ENCODE peak calls at places on chromosomes 16 and 17, in seven cellular contexts. One of them, this sample, is unnamed.

GRCh38 chr16:89018605-89019158 is 41.7 kb upstream of the CBFA2T3 start:
- DNase-seq in AG04449: no peak
- DNase-seq in fibroblast of lung: no peak
- DNase-seq in vagina: no peak
- DNase-seq in tibial nerve: no peak
- DNase-seq in AG09309: no peak
- DNase-seq in uterus: no peak
- DNase-seq in this sample: no peak

GRCh38 chr17:29954405-29954804 is 13.0 kb downstream of the EFCAB5 start:
- DNase-seq in AG04449: no peak
- DNase-seq in fibroblast of lung: no peak
- DNase-seq in vagina: no peak
- DNase-seq in tibial nerve: no peak
- DNase-seq in AG09309: no peak
- DNase-seq in uterus: no peak
- DNase-seq in this sample: no peak

GRCh38 chr16:70706948-70707465 is 21.2 kb upstream of the MTSS2 start:
- DNase-seq in AG04449: no peak
- DNase-seq in fibroblast of lung: peak
- DNase-seq in vagina: no peak
- DNase-seq in tibial nerve: no peak
- DNase-seq in AG09309: peak
- DNase-seq in uterus: peak
- DNase-seq in this sample: peak

GRCh38 chr17:16573466-16573865 is 4.5 kb upstream of the ZNF287 start:
- DNase-seq in AG04449: no peak
- DNase-seq in fibroblast of lung: no peak
- DNase-seq in vagina: no peak
- DNase-seq in tibial nerve: no peak
- DNase-seq in AG09309: no peak
- DNase-seq in uterus: no peak
- DNase-seq in this sample: no peak

GRCh38 chr17:32504166-32504990 is 17.6 kb downstream of the CDK5R1 start:
- DNase-seq in AG04449: peak
- DNase-seq in fibroblast of lung: no peak
- DNase-seq in vagina: no peak
- DNase-seq in tibial nerve: no peak
- DNase-seq in AG09309: no peak
- DNase-seq in uterus: no peak
- DNase-seq in this sample: peak

GRCh38 chr17:79529661-79530081 is 81.2 kb downstream of the RBFOX3 start:
- DNase-seq in AG04449: no peak
- DNase-seq in fibroblast of lung: no peak
- DNase-seq in vagina: no peak
- DNase-seq in tibial nerve: no peak
- DNase-seq in AG09309: no peak
- DNase-seq in uterus: no peak
- DNase-seq in this sample: no peak

GRCh38 chr17:57195790-57196460 is 60.4 kb upstream of the MSI2 start:
- DNase-seq in AG04449: no peak
- DNase-seq in fibroblast of lung: peak
- DNase-seq in vagina: no peak
- DNase-seq in tibial nerve: no peak
- DNase-seq in AG09309: no peak
- DNase-seq in uterus: no peak
- DNase-seq in this sample: no peak

GRCh38 chr16:86930001-86930400 is 351.7 kb downstream of the FOXL1 start:
- DNase-seq in AG04449: no peak
- DNase-seq in fibroblast of lung: peak
- DNase-seq in vagina: no peak
- DNase-seq in tibial nerve: no peak
- DNase-seq in AG09309: no peak
- DNase-seq in uterus: no peak
- DNase-seq in this sample: no peak

GRCh38 chr17:15291674-15292361 is 26.7 kb upstream of the PMP22 start:
- DNase-seq in AG04449: no peak
- DNase-seq in fibroblast of lung: peak
- DNase-seq in vagina: no peak
- DNase-seq in tibial nerve: no peak
- DNase-seq in AG09309: no peak
- DNase-seq in uterus: no peak
- DNase-seq in this sample: no peak

GRCh38 chr17:39178516-39178915 is 12.6 kb upstream of the ARL5C start:
- DNase-seq in AG04449: no peak
- DNase-seq in fibroblast of lung: no peak
- DNase-seq in vagina: no peak
- DNase-seq in tibial nerve: no peak
- DNase-seq in AG09309: no peak
- DNase-seq in uterus: no peak
- DNase-seq in this sample: no peak

GRCh38 chr17:7570351-7570750 is 8.6 kb downstream of the SENP3 start:
- DNase-seq in AG04449: no peak
- DNase-seq in fibroblast of lung: no peak
- DNase-seq in vagina: no peak
- DNase-seq in tibial nerve: no peak
- DNase-seq in AG09309: no peak
- DNase-seq in uterus: no peak
- DNase-seq in this sample: no peak

GRCh38 chr17:28466521-28467048 is 6.9 kb upstream of the SLC13A2 start:
- DNase-seq in AG04449: no peak
- DNase-seq in fibroblast of lung: no peak
- DNase-seq in vagina: no peak
- DNase-seq in tibial nerve: no peak
- DNase-seq in AG09309: no peak
- DNase-seq in uterus: no peak
- DNase-seq in this sample: no peak

GRCh38 chr16:13492046-13492445 is 427.9 kb upstream of the ERCC4 start:
- DNase-seq in AG04449: no peak
- DNase-seq in fibroblast of lung: no peak
- DNase-seq in vagina: no peak
- DNase-seq in tibial nerve: no peak
- DNase-seq in AG09309: no peak
- DNase-seq in uterus: no peak
- DNase-seq in this sample: no peak

GRCh38 chr17:29242790-29243189 is 3.9 kb upstream of the CRYBA1 start:
- DNase-seq in AG04449: no peak
- DNase-seq in fibroblast of lung: no peak
- DNase-seq in vagina: no peak
- DNase-seq in tibial nerve: no peak
- DNase-seq in AG09309: no peak
- DNase-seq in uterus: no peak
- DNase-seq in this sample: no peak

GRCh38 chr16:311725-312124 is 28.8 kb downstream of the PDIA2 start:
- DNase-seq in AG04449: no peak
- DNase-seq in fibroblast of lung: no peak
- DNase-seq in vagina: no peak
- DNase-seq in tibial nerve: no peak
- DNase-seq in AG09309: no peak
- DNase-seq in uterus: no peak
- DNase-seq in this sample: no peak

GRCh38 chr16:79836129-79836528 is 235.6 kb upstream of the MAF start:
- DNase-seq in AG04449: no peak
- DNase-seq in fibroblast of lung: no peak
- DNase-seq in vagina: no peak
- DNase-seq in tibial nerve: no peak
- DNase-seq in AG09309: no peak
- DNase-seq in uterus: peak
- DNase-seq in this sample: no peak

GRCh38 chr17:37131670-37132620 is 183.2 kb downstream of the AATF start:
- DNase-seq in AG04449: no peak
- DNase-seq in fibroblast of lung: no peak
- DNase-seq in vagina: no peak
- DNase-seq in tibial nerve: no peak
- DNase-seq in AG09309: no peak
- DNase-seq in uterus: no peak
- DNase-seq in this sample: no peak

GRCh38 chr16:74449470-74449869 is 28.2 kb upstream of the CLEC18B start:
- DNase-seq in AG04449: peak
- DNase-seq in fibroblast of lung: no peak
- DNase-seq in vagina: no peak
- DNase-seq in tibial nerve: peak
- DNase-seq in AG09309: no peak
- DNase-seq in uterus: peak
- DNase-seq in this sample: no peak
- TF ChIP-seq CTCF in AG04449: no peak
- TF ChIP-seq CTCF in fibroblast of lung: peak
- TF ChIP-seq CTCF in vagina: no peak
- TF ChIP-seq CTCF in tibial nerve: no peak
- TF ChIP-seq CTCF in AG09309: peak
- TF ChIP-seq CTCF in uterus: no peak
- TF ChIP-seq CTCF in this sample: peak

GRCh38 chr16:28553776-28554633 is at the start of gene SGF29:
- DNase-seq in AG04449: peak
- DNase-seq in fibroblast of lung: peak
- DNase-seq in vagina: no peak
- DNase-seq in tibial nerve: peak
- DNase-seq in AG09309: peak
- DNase-seq in uterus: peak
- DNase-seq in this sample: peak
- TF ChIP-seq CTCF in AG04449: peak
- TF ChIP-seq CTCF in fibroblast of lung: peak
- TF ChIP-seq CTCF in vagina: no peak
- TF ChIP-seq CTCF in tibial nerve: peak
- TF ChIP-seq CTCF in AG09309: no peak
- TF ChIP-seq CTCF in uterus: no peak
- TF ChIP-seq CTCF in this sample: peak

DNA sequence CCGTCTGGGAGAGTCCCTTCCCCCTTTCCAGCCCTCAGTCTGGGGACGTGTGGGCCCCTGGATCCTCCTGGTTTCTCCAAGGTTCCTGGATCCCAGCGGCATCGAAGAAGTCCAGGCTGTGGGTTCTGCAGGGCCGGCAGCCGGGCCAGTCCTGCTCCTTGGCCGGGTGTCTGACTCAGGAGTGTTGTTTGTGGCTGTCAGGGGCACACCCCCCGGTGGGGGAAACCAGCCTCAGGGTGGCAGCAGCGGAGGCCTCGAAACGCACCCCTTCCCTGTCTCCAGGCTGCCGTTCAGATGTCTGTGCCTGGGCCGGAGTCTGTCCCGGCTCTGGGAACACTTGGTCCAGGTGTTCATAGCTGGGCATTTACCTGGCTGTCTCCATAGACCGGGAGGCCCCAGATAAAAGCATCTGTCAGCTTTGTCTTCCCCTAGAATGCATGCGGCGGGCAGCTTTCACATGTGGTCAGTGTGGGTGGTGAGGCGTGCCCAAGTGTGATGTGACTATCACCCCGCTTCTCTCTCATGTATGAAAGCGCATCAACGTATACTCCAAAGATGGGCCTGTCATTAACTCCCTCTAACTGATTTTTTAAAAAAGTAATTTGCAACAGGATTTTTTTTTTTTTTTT is 3.6 kb upstream of the RAP1GAP2 start:
- DNase-seq in AG04449: no peak
- DNase-seq in fibroblast of lung: no peak
- DNase-seq in vagina: no peak
- DNase-seq in tibial nerve: no peak
- DNase-seq in AG09309: no peak
- DNase-seq in uterus: no peak
- DNase-seq in this sample: no peak
- TF ChIP-seq CTCF in AG04449: no peak
- TF ChIP-seq CTCF in fibroblast of lung: no peak
- TF ChIP-seq CTCF in vagina: no peak
- TF ChIP-seq CTCF in tibial nerve: no peak
- TF ChIP-seq CTCF in AG09309: no peak
- TF ChIP-seq CTCF in uterus: no peak
- TF ChIP-seq CTCF in this sample: no peak

GRCh38 chr16:84593825-84594724 is 23.8 kb downstream of the COTL1 start:
- DNase-seq in AG04449: no peak
- DNase-seq in fibroblast of lung: peak
- DNase-seq in vagina: no peak
- DNase-seq in tibial nerve: no peak
- DNase-seq in AG09309: no peak
- DNase-seq in uterus: peak
- DNase-seq in this sample: no peak

GRCh38 chr16:84595052-84595481 is 22.8 kb downstream of the COTL1 start:
- DNase-seq in AG04449: no peak
- DNase-seq in fibroblast of lung: peak
- DNase-seq in vagina: no peak
- DNase-seq in tibial nerve: no peak
- DNase-seq in AG09309: no peak
- DNase-seq in uterus: peak
- DNase-seq in this sample: no peak

GRCh38 chr16:84596161-84596560 is 21.7 kb downstream of the COTL1 start:
- DNase-seq in AG04449: no peak
- DNase-seq in fibroblast of lung: no peak
- DNase-seq in vagina: no peak
- DNase-seq in tibial nerve: no peak
- DNase-seq in AG09309: no peak
- DNase-seq in uterus: no peak
- DNase-seq in this sample: no peak

GRCh38 chr16:84592718-84593117 is 25.2 kb downstream of the COTL1 start:
- DNase-seq in AG04449: no peak
- DNase-seq in fibroblast of lung: no peak
- DNase-seq in vagina: no peak
- DNase-seq in tibial nerve: no peak
- DNase-seq in AG09309: no peak
- DNase-seq in uterus: no peak
- DNase-seq in this sample: no peak

DNA sequence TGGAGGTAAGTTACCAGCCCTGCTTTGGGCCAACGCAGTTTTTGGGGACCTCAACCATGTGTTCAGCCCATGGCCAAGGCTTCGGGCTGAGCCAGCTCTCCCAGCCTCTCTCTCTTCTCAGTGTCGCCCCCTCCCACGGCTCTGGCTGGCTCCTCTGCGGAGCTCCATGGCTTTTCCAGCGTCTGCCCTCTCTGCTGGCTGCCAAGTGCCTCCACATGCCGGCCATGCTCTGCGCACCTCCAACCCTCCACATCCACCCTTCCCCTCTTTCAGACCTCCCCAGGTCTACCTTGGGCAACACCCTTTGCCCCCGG is 23.2 kb downstream of the COTL1 start:
- DNase-seq in AG04449: no peak
- DNase-seq in fibroblast of lung: no peak
- DNase-seq in vagina: no peak
- DNase-seq in tibial nerve: no peak
- DNase-seq in AG09309: no peak
- DNase-seq in uterus: no peak
- DNase-seq in this sample: no peak
- TF ChIP-seq CTCF in AG04449: no peak
- TF ChIP-seq CTCF in fibroblast of lung: no peak
- TF ChIP-seq CTCF in vagina: no peak
- TF ChIP-seq CTCF in tibial nerve: no peak
- TF ChIP-seq CTCF in AG09309: no peak
- TF ChIP-seq CTCF in uterus: no peak
- TF ChIP-seq CTCF in this sample: no peak

This sample was measured in BJ.